ENCODE peak calls at places on chromosomes 6 and 20, in four cellular contexts. G is neural crest cell, B is lower lobe of right lung, Z is H9. S is an unnamed sample.

GRCh38 chr6:49713346-49713745 is at the start of gene CRISP2:
- DNase-seq in B (peak; percentile 40), G (no peak), Z (peak; percentile 58), S (peak; percentile 51)

GRCh38 chr6:88856566-88856965 is 106.9 kb downstream of the RNGTT start:
- DNase-seq in B (no peak), G (no peak), Z (no peak), S (no peak)

GRCh38 chr6:157574851-157575424 is 193.9 kb downstream of the ZDHHC14 start:
- DNase-seq in B (no peak), G (no peak), Z (no peak), S (no peak)

GRCh38 chr20:45322952-45323383 is 14.9 kb upstream of the MATN4 start:
- DNase-seq in Z (no peak), G (no peak), B (peak; percentile 78), S (peak; percentile 50)

GRCh38 chr20:235891-236290 is 8.8 kb downstream of the DEFB129 start:
- DNase-seq in Z (no peak), B (no peak), G (no peak), S (no peak)

GRCh38 chr6:44373787-44374186 is 13.7 kb upstream of the CDC5L start:
- DNase-seq in G (no peak), B (no peak), Z (no peak), S (no peak)

GRCh38 chr20:46388201-46388836 is 18.1 kb downstream of the ELMO2 start:
- DNase-seq in B (no peak), G (no peak), Z (no peak), S (no peak)

GRCh38 chr6:156740604-156741003 is 36.6 kb upstream of the ARID1B start:
- DNase-seq in G (no peak), B (no peak), Z (no peak), S (no peak)

GRCh38 chr6:10112871-10113584 is 301.8 kb downstream of the TFAP2A start:
- DNase-seq in Z (peak; percentile 61), G (no peak), B (no peak), S (no peak)

GRCh38 chr6:149013932-149014331 is 267.1 kb downstream of the UST start:
- DNase-seq in B (no peak), G (no peak), Z (no peak), S (no peak)

GRCh38 chr6:13538084-13538483 is 36.3 kb upstream of the SIRT5 start:
- DNase-seq in B (no peak), Z (no peak), G (no peak), S (no peak)

GRCh38 chr6:6764764-6765434 is 176.4 kb downstream of the LY86 start:
- DNase-seq in G (no peak), Z (no peak), B (no peak), S (no peak)

GRCh38 chr6:35299674-35300073 is 2.1 kb downstream of the DEF6 start:
- DNase-seq in G (no peak), Z (no peak), B (peak; percentile 67), S (no peak)

GRCh38 chr6:97726378-97726777 is 443.4 kb upstream of the MMS22L start:
- DNase-seq in B (no peak), G (no peak), Z (peak; percentile 39), S (no peak)

GRCh38 chr6:85368631-85369030 is 81.3 kb upstream of the NT5E start:
- DNase-seq in B (no peak), Z (no peak), G (no peak), S (no peak)

GRCh38 chr6:82364087-82365010 is 732 bp downstream of the TPBG start:
- DNase-seq in Z (peak; percentile 78), G (peak; percentile 40), B (peak; percentile 63), S (peak; percentile 56)

GRCh38 chr6:136508701-136509387 is 41.4 kb downstream of the MAP7 start:
- DNase-seq in B (no peak), G (no peak), Z (no peak), S (no peak)

GRCh38 chr6:55827818-55828522 is 47.4 kb downstream of the BMP5 start:
- DNase-seq in B (no peak), G (no peak), Z (no peak), S (no peak)

GRCh38 chr6:39361657-39362486 is 39.4 kb upstream of the KCNK16 start:
- DNase-seq in B (peak; percentile 62), Z (peak; percentile 93), G (peak; percentile 74), S (peak; percentile 68)

GRCh38 chr6:3457710-3458605 is 1.1 kb upstream of the SLC22A23 start:
- DNase-seq in B (peak; percentile 68), Z (peak; percentile 55), G (peak; percentile 26), S (no peak)

GRCh38 chr6:163415176-163415619 is 680 bp downstream of the QKI start:
- DNase-seq in Z (no peak), G (peak; percentile 20), B (peak; percentile 53), S (peak; percentile 39)

GRCh38 chr6:13377054-13377758 is 48.9 kb upstream of the TBC1D7 start:
- DNase-seq in B (no peak), G (no peak), Z (no peak), S (no peak)

GRCh38 chr20:58969439-58969838 is 11.6 kb upstream of the NELFCD start:
- DNase-seq in G (no peak), Z (no peak), B (no peak), S (no peak)

GRCh38 chr20:44264287-44264686 is 17.2 kb downstream of the GDAP1L1 start:
- DNase-seq in Z (no peak), G (no peak), B (no peak), S (no peak)

GRCh38 chr20:40669692-40670091 is 19.3 kb downstream of the MAFB start:
- DNase-seq in G (no peak), B (no peak), Z (no peak), S (no peak)

GRCh38 chr6:137157601-137158000 is 15.8 kb downstream of the IL22RA2 start:
- DNase-seq in Z (no peak), G (no peak), B (no peak), S (no peak)

GRCh38 chr6:73248192-73248898 is 14.7 kb downstream of the KHDC1 start:
- DNase-seq in G (no peak), Z (no peak), B (no peak), S (no peak)

GRCh38 chr6:160398674-160399271 is 50.6 kb downstream of the SLC22A3 start:
- DNase-seq in G (no peak), B (no peak), Z (no peak), S (no peak)

GRCh38 chr6:143962644-143962929 is 45.5 kb downstream of the PLAGL1 start:
- DNase-seq in G (no peak), Z (no peak), B (no peak), S (no peak)

GRCh38 chr6:158653577-158654354 is 3.9 kb downstream of the SYTL3 start:
- DNase-seq in B (peak; percentile 70), G (no peak), Z (no peak), S (no peak)

GRCh38 chr20:10679269-10679668 is 5.5 kb upstream of the JAG1 start:
- DNase-seq in G (no peak), Z (no peak), B (no peak), S (no peak)

GRCh38 chr6:144156991-144157390 is 6.7 kb downstream of the STX11 start:
- DNase-seq in B (no peak), G (no peak), Z (peak; percentile 33), S (no peak)

DNA sequence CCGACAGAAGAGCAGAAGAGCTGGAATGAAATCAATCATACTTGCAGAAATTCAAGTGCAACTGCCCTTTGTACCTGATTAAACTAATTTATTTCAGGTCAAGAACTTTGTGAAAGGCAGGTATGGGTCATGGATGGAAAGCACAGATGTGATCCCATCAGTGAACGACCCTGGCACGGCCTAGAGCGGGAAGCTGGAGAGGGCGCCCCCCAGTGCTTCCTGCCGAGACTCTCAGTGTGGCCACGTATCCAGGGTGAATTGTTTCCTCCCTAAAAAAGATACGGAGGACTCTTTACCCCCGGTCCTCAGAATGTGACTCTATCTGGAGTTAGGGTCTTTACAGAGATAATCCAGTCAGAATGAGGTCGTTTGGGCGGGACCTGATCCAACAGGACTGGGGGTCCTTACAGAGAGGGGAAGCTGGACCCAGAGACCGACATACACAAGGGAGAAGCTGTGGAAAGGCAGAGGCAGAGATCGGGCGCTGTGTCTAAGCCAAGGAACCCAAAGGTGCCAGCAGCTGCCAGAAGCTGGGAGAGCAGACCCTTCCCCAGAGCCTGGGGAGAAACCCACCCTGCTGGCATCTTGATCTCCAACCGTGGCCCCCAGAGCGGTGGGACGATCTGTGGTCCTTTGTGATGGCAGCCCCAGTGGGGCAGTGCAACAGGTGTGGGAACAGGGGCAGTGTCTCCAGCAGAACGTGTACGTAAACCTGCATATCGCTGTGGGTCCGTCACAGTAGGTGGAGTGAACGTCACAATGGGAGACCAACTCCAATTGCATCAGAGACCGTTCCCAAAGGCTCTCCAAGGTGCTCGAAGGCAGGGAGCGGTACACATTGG is 91.9 kb downstream of the TAF4 start:
- DNase-seq in B (no peak), G (no peak), Z (no peak), S (no peak)
- TF ChIP-seq CTCF in B (no peak), G (no peak), Z (peak; percentile 61), S (no peak)

GRCh38 chr6:111259089-111259831 is 172.0 kb downstream of the SLC16A10 start:
- DNase-seq in G (peak; percentile 92), Z (peak; percentile 99), B (peak; percentile 99), S (peak; percentile 98)
- TF ChIP-seq CTCF in G (peak; percentile 91), Z (peak; percentile 89), B (peak; percentile 96), S (peak; percentile 90)

GRCh38 chr6:686528-686927 is 6.4 kb downstream of the EXOC2 start:
- DNase-seq in B (no peak), G (no peak), Z (no peak), S (peak; percentile 49)
- TF ChIP-seq CTCF in B (no peak), G (no peak), Z (peak; percentile 52), S (peak; percentile 62)

DNA sequence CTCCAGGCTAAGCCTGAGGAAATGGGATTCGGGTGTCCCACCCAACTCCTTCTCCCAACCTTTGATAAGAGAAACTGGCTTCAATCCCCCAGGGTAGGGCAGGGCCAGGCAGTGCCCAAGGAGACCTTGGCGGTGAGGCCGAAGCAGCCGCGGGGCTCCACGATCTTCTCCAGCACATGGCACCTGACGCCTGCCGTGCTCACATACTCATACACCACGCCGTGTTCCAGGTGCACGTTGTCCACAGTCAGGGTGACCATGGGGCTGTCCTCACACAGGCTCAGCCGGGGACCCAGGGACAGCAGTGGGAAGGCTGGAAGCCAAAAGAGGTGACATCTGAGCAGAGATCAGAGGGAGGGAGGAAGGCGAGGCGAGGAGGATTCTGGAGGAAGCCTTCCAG is 176.5 kb downstream of the PREX1 start:
- DNase-seq in Z (no peak), B (peak; percentile 43), G (no peak), S (no peak)
- TF ChIP-seq CTCF in Z (no peak), B (no peak), G (no peak), S (no peak)

DNA sequence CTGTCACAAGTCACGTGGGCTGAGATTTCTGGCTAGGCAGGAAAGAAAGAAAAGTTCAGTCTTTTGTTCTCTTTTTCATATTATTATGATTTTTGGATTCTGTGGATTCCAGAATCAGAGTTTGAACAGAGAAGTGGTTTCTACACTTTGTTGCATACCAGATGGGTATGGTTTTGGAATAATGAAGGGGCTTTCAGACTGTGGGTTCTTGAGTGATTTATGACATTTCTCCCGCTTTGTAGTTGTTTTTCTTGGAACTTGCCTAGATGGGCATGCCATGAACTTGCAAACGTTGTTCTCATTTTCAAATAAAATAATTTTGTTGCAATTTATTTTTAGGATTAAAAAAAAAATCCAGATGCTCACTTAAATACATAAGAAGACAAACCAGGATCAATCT is 34.4 kb downstream of the CBFA2T2 start:
- DNase-seq in Z (no peak), G (no peak), B (no peak), S (no peak)
- TF ChIP-seq CTCF in Z (no peak), G (no peak), B (no peak), S (no peak)